ENCODE peak calls at places on chromosomes 3 and 15, in seven cellular contexts. One of them, this sample, is unnamed.

GRCh38 chr3:157544501-157545139 is 41.4 kb upstream of the VEPH1 start:
- DNase-seq in trophoblast cell: peak; percentile 29
- DNase-seq in IMR-90: peak; percentile 74
- DNase-seq in mesendoderm: no peak
- DNase-seq in mesenchymal stem cell: no peak
- DNase-seq in neuronal stem cell: no peak
- DNase-seq in H1: no peak
- DNase-seq in this sample: no peak

GRCh38 chr15:68631621-68632051 is 52.8 kb downstream of the CORO2B start:
- DNase-seq in mesendoderm: peak; percentile 92
- DNase-seq in trophoblast cell: no peak
- DNase-seq in mesenchymal stem cell: no peak
- DNase-seq in H1: no peak
- DNase-seq in neuronal stem cell: no peak
- DNase-seq in IMR-90: no peak
- DNase-seq in this sample: peak; percentile 82

GRCh38 chr3:139526146-139526545 is 13.4 kb downstream of the RBP1 start:
- DNase-seq in trophoblast cell: no peak
- DNase-seq in neuronal stem cell: no peak
- DNase-seq in mesendoderm: no peak
- DNase-seq in H1: no peak
- DNase-seq in mesenchymal stem cell: no peak
- DNase-seq in IMR-90: no peak
- DNase-seq in this sample: no peak

GRCh38 chr3:125591116-125591755 is 4.1 kb downstream of the OSBPL11 start:
- DNase-seq in neuronal stem cell: no peak
- DNase-seq in H1: no peak
- DNase-seq in mesendoderm: no peak
- DNase-seq in trophoblast cell: peak; percentile 16
- DNase-seq in mesenchymal stem cell: no peak
- DNase-seq in IMR-90: peak; percentile 11
- DNase-seq in this sample: no peak

GRCh38 chr3:112610121-112610520 is 30.8 kb downstream of the CCDC80 start:
- DNase-seq in trophoblast cell: peak; percentile 66
- DNase-seq in neuronal stem cell: no peak
- DNase-seq in H1: no peak
- DNase-seq in IMR-90: peak; percentile 47
- DNase-seq in mesenchymal stem cell: peak; percentile 73
- DNase-seq in mesendoderm: no peak
- DNase-seq in this sample: no peak

GRCh38 chr3:182139627-182140357 is 428.1 kb downstream of the SOX2 start:
- DNase-seq in IMR-90: no peak
- DNase-seq in neuronal stem cell: no peak
- DNase-seq in mesendoderm: peak; percentile 29
- DNase-seq in H1: peak; percentile 64
- DNase-seq in trophoblast cell: no peak
- DNase-seq in mesenchymal stem cell: no peak
- DNase-seq in this sample: peak; percentile 73

GRCh38 chr15:26628879-26629529 is 143.9 kb downstream of the GABRB3 start:
- DNase-seq in mesendoderm: peak; percentile 77
- DNase-seq in IMR-90: peak; percentile 2
- DNase-seq in H1: peak; percentile 51
- DNase-seq in neuronal stem cell: no peak
- DNase-seq in trophoblast cell: peak; percentile 13
- DNase-seq in mesenchymal stem cell: peak; percentile 39
- DNase-seq in this sample: peak; percentile 95

GRCh38 chr3:31550452-31551251 is 17.9 kb downstream of the STT3B start:
- DNase-seq in mesendoderm: peak; percentile 44
- DNase-seq in IMR-90: peak; percentile 40
- DNase-seq in neuronal stem cell: no peak
- DNase-seq in trophoblast cell: peak; percentile 55
- DNase-seq in mesenchymal stem cell: peak; percentile 39
- DNase-seq in H1: no peak
- DNase-seq in this sample: no peak

GRCh38 chr15:68277131-68277604 is 377 bp upstream of the FEM1B start:
- DNase-seq in trophoblast cell: no peak
- DNase-seq in neuronal stem cell: peak; percentile 70
- DNase-seq in IMR-90: peak; percentile 48
- DNase-seq in mesendoderm: peak; percentile 90
- DNase-seq in mesenchymal stem cell: no peak
- DNase-seq in H1: no peak
- DNase-seq in this sample: no peak

GRCh38 chr15:100002091-100002620 is 268.9 kb upstream of the LYSMD4 start:
- DNase-seq in trophoblast cell: no peak
- DNase-seq in H1: no peak
- DNase-seq in mesendoderm: no peak
- DNase-seq in IMR-90: no peak
- DNase-seq in mesenchymal stem cell: no peak
- DNase-seq in neuronal stem cell: no peak
- DNase-seq in this sample: no peak

GRCh38 chr15:92917606-92918407 is 17.7 kb downstream of the CHD2 start:
- DNase-seq in neuronal stem cell: peak; percentile 94
- DNase-seq in trophoblast cell: peak; percentile 100
- DNase-seq in IMR-90: peak; percentile 93
- DNase-seq in H1: peak; percentile 80
- DNase-seq in mesenchymal stem cell: peak; percentile 92
- DNase-seq in mesendoderm: peak; percentile 95
- DNase-seq in this sample: peak; percentile 85

GRCh38 chr3:138947303-138948121 is 495 bp downstream of the FOXL2NB start:
- DNase-seq in mesenchymal stem cell: no peak
- DNase-seq in H1: no peak
- DNase-seq in mesendoderm: peak; percentile 77
- DNase-seq in IMR-90: no peak
- DNase-seq in trophoblast cell: no peak
- DNase-seq in neuronal stem cell: no peak
- DNase-seq in this sample: peak; percentile 50

GRCh38 chr3:31472479-31473390 is 60.0 kb upstream of the STT3B start:
- DNase-seq in trophoblast cell: no peak
- DNase-seq in mesenchymal stem cell: peak; percentile 42
- DNase-seq in IMR-90: peak; percentile 24
- DNase-seq in H1: no peak
- DNase-seq in neuronal stem cell: no peak
- DNase-seq in mesendoderm: no peak
- DNase-seq in this sample: no peak

GRCh38 chr3:186461141-186461540 is 83.0 kb downstream of the CRYGS start:
- DNase-seq in H1: no peak
- DNase-seq in mesenchymal stem cell: peak; percentile 85
- DNase-seq in IMR-90: peak; percentile 82
- DNase-seq in neuronal stem cell: no peak
- DNase-seq in mesendoderm: no peak
- DNase-seq in trophoblast cell: peak; percentile 9
- DNase-seq in this sample: no peak

GRCh38 chr15:81308260-81308659 is 15.7 kb downstream of the STARD5 start:
- DNase-seq in mesendoderm: no peak
- DNase-seq in mesenchymal stem cell: no peak
- DNase-seq in trophoblast cell: no peak
- DNase-seq in IMR-90: no peak
- DNase-seq in H1: no peak
- DNase-seq in neuronal stem cell: no peak
- DNase-seq in this sample: no peak

GRCh38 chr3:4392992-4393391 is 74.1 kb downstream of the SUMF1 start:
- DNase-seq in mesendoderm: no peak
- DNase-seq in neuronal stem cell: no peak
- DNase-seq in IMR-90: no peak
- DNase-seq in H1: no peak
- DNase-seq in trophoblast cell: no peak
- DNase-seq in mesenchymal stem cell: no peak
- DNase-seq in this sample: no peak

GRCh38 chr15:62035256-62035908 is 24.9 kb downstream of the VPS13C start:
- DNase-seq in IMR-90: peak; percentile 75
- DNase-seq in trophoblast cell: peak; percentile 8
- DNase-seq in neuronal stem cell: no peak
- DNase-seq in H1: no peak
- DNase-seq in mesenchymal stem cell: peak; percentile 35
- DNase-seq in mesendoderm: no peak
- DNase-seq in this sample: no peak

GRCh38 chr3:127674099-127674792 is 1.5 kb downstream of the ABTB1 start:
- DNase-seq in H1: no peak
- DNase-seq in trophoblast cell: no peak
- DNase-seq in IMR-90: no peak
- DNase-seq in mesenchymal stem cell: no peak
- DNase-seq in neuronal stem cell: no peak
- DNase-seq in mesendoderm: no peak
- DNase-seq in this sample: no peak

GRCh38 chr3:30894521-30895289 is at the start of gene GADL1:
- DNase-seq in trophoblast cell: peak; percentile 54
- DNase-seq in mesendoderm: peak; percentile 35
- DNase-seq in H1: no peak
- DNase-seq in IMR-90: peak; percentile 8
- DNase-seq in neuronal stem cell: peak; percentile 27
- DNase-seq in mesenchymal stem cell: peak; percentile 38
- DNase-seq in this sample: peak; percentile 54

GRCh38 chr3:183880121-183880520 is 4.6 kb downstream of the PARL start:
- DNase-seq in H1: no peak
- DNase-seq in mesenchymal stem cell: no peak
- DNase-seq in trophoblast cell: no peak
- DNase-seq in IMR-90: no peak
- DNase-seq in neuronal stem cell: no peak
- DNase-seq in mesendoderm: no peak
- DNase-seq in this sample: no peak

GRCh38 chr3:30770387-30770786 is 124.1 kb downstream of the GADL1 start:
- DNase-seq in IMR-90: peak; percentile 90
- DNase-seq in mesenchymal stem cell: peak; percentile 91
- DNase-seq in mesendoderm: peak; percentile 81
- DNase-seq in trophoblast cell: peak; percentile 85
- DNase-seq in neuronal stem cell: no peak
- DNase-seq in H1: no peak
- DNase-seq in this sample: no peak

GRCh38 chr3:172919297-172919683 is 168.8 kb downstream of the ECT2 start:
- DNase-seq in mesendoderm: peak; percentile 20
- DNase-seq in neuronal stem cell: no peak
- DNase-seq in H1: no peak
- DNase-seq in mesenchymal stem cell: no peak
- DNase-seq in trophoblast cell: no peak
- DNase-seq in IMR-90: no peak
- DNase-seq in this sample: no peak

GRCh38 chr15:68559342-68560310 is 19.2 kb upstream of the CORO2B start:
- DNase-seq in mesenchymal stem cell: peak; percentile 84
- DNase-seq in trophoblast cell: peak; percentile 87
- DNase-seq in IMR-90: peak; percentile 70
- DNase-seq in mesendoderm: peak; percentile 93
- DNase-seq in H1: peak; percentile 80
- DNase-seq in neuronal stem cell: peak; percentile 86
- DNase-seq in this sample: peak; percentile 95

DNA sequence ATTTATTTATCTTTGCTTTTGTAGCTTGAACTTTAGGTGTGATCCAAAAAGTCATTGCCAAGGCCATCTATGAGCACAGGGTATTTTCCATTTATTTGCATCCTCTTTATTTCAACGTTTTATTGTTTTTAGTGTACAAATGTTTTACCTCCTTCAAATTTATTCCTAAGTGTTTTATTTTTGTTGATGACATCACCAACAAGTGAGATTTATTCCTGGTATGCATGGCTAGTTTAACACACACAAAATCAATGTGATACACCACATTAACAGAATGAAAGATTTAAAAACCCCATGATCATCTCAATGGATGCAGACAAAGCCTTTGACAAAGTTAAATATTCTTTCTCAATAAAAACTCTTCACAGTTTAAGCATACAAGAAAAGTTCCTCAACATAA is 66.3 kb upstream of the CHRM5 start:
- DNase-seq in trophoblast cell: no peak
- DNase-seq in mesendoderm: no peak
- DNase-seq in H1: no peak
- DNase-seq in mesenchymal stem cell: no peak
- DNase-seq in neuronal stem cell: no peak
- DNase-seq in IMR-90: no peak
- DNase-seq in this sample: no peak
- H3K18ac ChIP-seq in trophoblast cell: no peak overlapping the region
- H3K18ac ChIP-seq in mesendoderm: no peak overlapping the region
- H3K18ac ChIP-seq in H1: no peak overlapping the region
- H3K18ac ChIP-seq in mesenchymal stem cell: no peak overlapping the region
- H3K18ac ChIP-seq in neuronal stem cell: no peak overlapping the region
- H3K18ac ChIP-seq in IMR-90: no peak overlapping the region
- H3K18ac ChIP-seq in this sample: no peak overlapping the region

GRCh38 chr3:191982481-191982880 is 521.5 kb downstream of the PYDC2 start:
- DNase-seq in H1: no peak
- DNase-seq in mesendoderm: no peak
- DNase-seq in trophoblast cell: no peak
- DNase-seq in IMR-90: no peak
- DNase-seq in neuronal stem cell: no peak
- DNase-seq in mesenchymal stem cell: no peak
- DNase-seq in this sample: no peak
- H3K18ac ChIP-seq in H1: no peak overlapping the region
- H3K18ac ChIP-seq in mesendoderm: no peak overlapping the region
- H3K18ac ChIP-seq in trophoblast cell: no peak overlapping the region
- H3K18ac ChIP-seq in IMR-90: no peak overlapping the region
- H3K18ac ChIP-seq in neuronal stem cell: no peak overlapping the region
- H3K18ac ChIP-seq in mesenchymal stem cell: no peak overlapping the region
- H3K18ac ChIP-seq in this sample: no peak overlapping the region

GRCh38 chr3:146896711-146897110 is 291.6 kb upstream of the PLSCR5 start:
- DNase-seq in trophoblast cell: peak; percentile 81
- DNase-seq in IMR-90: no peak
- DNase-seq in H1: no peak
- DNase-seq in mesendoderm: peak; percentile 2
- DNase-seq in neuronal stem cell: no peak
- DNase-seq in mesenchymal stem cell: no peak
- DNase-seq in this sample: no peak

GRCh38 chr3:146889616-146890015 is 284.5 kb upstream of the PLSCR5 start:
- DNase-seq in mesendoderm: no peak
- DNase-seq in mesenchymal stem cell: no peak
- DNase-seq in IMR-90: no peak
- DNase-seq in trophoblast cell: no peak
- DNase-seq in H1: no peak
- DNase-seq in neuronal stem cell: no peak
- DNase-seq in this sample: no peak

GRCh38 chr3:146895026-146895749 is 290.0 kb upstream of the PLSCR5 start:
- DNase-seq in H1: no peak
- DNase-seq in neuronal stem cell: no peak
- DNase-seq in mesendoderm: peak; percentile 4
- DNase-seq in IMR-90: peak; percentile 22
- DNase-seq in mesenchymal stem cell: no peak
- DNase-seq in trophoblast cell: peak; percentile 85
- DNase-seq in this sample: no peak

GRCh38 chr3:146892041-146892440 is 286.9 kb upstream of the PLSCR5 start:
- DNase-seq in IMR-90: no peak
- DNase-seq in mesenchymal stem cell: no peak
- DNase-seq in trophoblast cell: no peak
- DNase-seq in mesendoderm: peak; percentile 47
- DNase-seq in H1: no peak
- DNase-seq in neuronal stem cell: no peak
- DNase-seq in this sample: peak; percentile 31
- H3K18ac ChIP-seq in IMR-90: no peak overlapping the region
- H3K18ac ChIP-seq in mesenchymal stem cell: no peak overlapping the region
- H3K18ac ChIP-seq in trophoblast cell: no peak overlapping the region
- H3K18ac ChIP-seq in mesendoderm: no peak overlapping the region
- H3K18ac ChIP-seq in H1: no peak overlapping the region
- H3K18ac ChIP-seq in neuronal stem cell: no peak overlapping the region
- H3K18ac ChIP-seq in this sample: no peak overlapping the region

DNA sequence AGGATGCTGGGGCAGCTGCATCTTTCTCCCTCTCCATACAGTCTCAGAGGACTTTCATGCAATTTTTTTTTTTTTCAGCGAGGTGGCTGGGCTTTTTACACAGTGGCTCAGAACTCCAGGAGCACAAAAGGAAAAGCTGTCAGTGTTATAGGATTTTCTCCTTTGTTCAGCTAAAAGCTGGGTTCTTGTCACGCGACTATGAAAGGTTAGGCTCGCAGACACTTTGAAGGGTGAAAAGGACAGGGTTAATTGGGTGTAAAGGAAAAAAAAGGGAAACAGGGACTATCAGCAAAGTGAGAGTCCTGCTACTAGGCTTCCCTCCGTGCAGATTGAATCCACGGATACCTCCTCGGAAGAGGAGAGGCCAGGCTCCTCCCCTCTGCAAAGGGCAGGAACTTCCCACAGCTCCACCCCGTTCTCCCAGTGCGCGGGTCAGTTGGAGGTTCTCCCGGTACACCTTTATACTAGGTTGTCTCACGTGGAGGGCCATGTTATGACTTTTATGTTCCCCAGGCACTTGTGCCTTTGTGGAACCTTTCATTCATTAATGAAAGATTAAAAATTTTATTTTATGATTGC is 44.4 kb downstream of the ADGRG7 start:
- DNase-seq in IMR-90: no peak
- DNase-seq in mesendoderm: peak; percentile 22
- DNase-seq in neuronal stem cell: peak; percentile 24
- DNase-seq in H1: no peak
- DNase-seq in trophoblast cell: no peak
- DNase-seq in mesenchymal stem cell: no peak
- DNase-seq in this sample: peak; percentile 44
- H3K18ac ChIP-seq in IMR-90: no peak overlapping the region
- H3K18ac ChIP-seq in mesendoderm: no peak overlapping the region
- H3K18ac ChIP-seq in neuronal stem cell: no peak overlapping the region
- H3K18ac ChIP-seq in H1: no peak overlapping the region
- H3K18ac ChIP-seq in trophoblast cell: no peak overlapping the region
- H3K18ac ChIP-seq in mesenchymal stem cell: no peak overlapping the region
- H3K18ac ChIP-seq in this sample: no peak overlapping the region